ENCODE peak calls at places on chromosome 15, in four cellular contexts. C, G, U and I are unnamed samples.

GRCh38 chr15:63532307-63532744 is 27.9 kb downstream of the USP3 start:
- DNase-seq in C (no peak), G (no peak), U (no peak), I (no peak)

GRCh38 chr15:75753145-75753544 is 40.5 kb upstream of the CSPG4 start:
- DNase-seq in C (no peak), G (no peak), U (no peak), I (no peak)

GRCh38 chr15:68421798-68422402 is 10.1 kb downstream of the ITGA11 start:
- DNase-seq in C (no peak), G (no peak), U (no peak), I (no peak)

GRCh38 chr15:40106203-40107161 is 2.2 kb downstream of the BMF start:
- DNase-seq in C (peak), G (peak), U (no peak), I (peak)

GRCh38 chr15:20352241-20353200 is 189.1 kb downstream of the GOLGA6L6 start:
- DNase-seq in C (peak), G (no peak), U (no peak), I (no peak)

GRCh38 chr15:79352206-79352605 is 41.3 kb downstream of the TMED3 start:
- DNase-seq in C (no peak), G (no peak), U (no peak), I (no peak)

GRCh38 chr15:56672721-56673120 is 60.6 kb downstream of the ZNF280D start:
- DNase-seq in C (no peak), G (no peak), U (no peak), I (no peak)

GRCh38 chr15:40454904-40455391 is 14.2 kb downstream of the BAHD1 start:
- DNase-seq in C (no peak), G (no peak), U (no peak), I (no peak)

GRCh38 chr15:90232941-90233700 is 620 bp downstream of the CIB1 start:
- DNase-seq in C (peak), G (peak), U (peak), I (peak)

GRCh38 chr15:67784057-67784781 is 41.1 kb upstream of the SKOR1 start:
- DNase-seq in C (no peak), G (no peak), U (no peak), I (no peak)

GRCh38 chr15:68469162-68470048 is 37.4 kb upstream of the ITGA11 start:
- DNase-seq in C (no peak), G (no peak), U (no peak), I (no peak)

GRCh38 chr15:44385344-44385942 is 42.0 kb upstream of the CTDSPL2 start:
- DNase-seq in C (no peak), G (no peak), U (no peak), I (no peak)
- TF ChIP-seq POLR2A in C (no peak), G (no peak), U (no peak), I (no peak)

DNA sequence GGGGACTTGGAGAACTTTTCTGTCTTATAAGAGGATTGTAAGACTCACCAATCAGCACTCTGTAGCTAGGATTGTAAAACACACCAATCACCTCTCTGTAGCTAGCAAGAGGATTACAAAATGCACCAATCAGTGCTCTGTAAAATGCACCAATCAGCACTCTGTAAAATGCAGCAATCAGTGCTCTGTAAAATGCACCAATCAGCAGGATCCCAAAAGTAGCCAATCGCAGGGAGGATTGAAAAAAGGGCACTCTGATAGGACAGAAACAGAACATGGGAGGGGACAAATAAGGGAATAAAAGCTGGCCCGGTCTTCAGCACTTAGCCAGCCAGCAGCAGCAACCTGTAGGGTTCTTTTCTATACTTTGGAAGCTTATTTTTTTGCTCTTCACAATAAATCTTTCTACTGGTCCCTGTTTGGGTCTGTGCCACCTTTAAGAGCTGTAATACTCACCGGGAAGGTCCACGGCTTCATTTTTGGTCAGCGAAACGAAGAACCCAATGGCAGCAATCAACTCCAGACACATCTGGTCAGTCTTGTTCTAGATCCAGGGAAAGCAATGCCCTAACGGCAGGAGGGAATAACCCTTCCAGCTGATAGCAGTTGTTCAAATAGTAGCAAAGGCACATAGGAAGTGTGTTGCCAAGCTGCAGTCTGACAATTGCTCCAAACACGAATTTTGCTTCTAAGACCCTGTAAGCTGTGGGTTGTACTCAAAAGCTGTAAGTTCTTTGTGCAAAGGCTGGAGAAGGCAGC is 135.6 kb downstream of the TJP1 start:
- DNase-seq in C (no peak), G (peak), U (no peak), I (no peak)
- TF ChIP-seq POLR2A in C (no peak), G (no peak), U (no peak), I (no peak)

DNA sequence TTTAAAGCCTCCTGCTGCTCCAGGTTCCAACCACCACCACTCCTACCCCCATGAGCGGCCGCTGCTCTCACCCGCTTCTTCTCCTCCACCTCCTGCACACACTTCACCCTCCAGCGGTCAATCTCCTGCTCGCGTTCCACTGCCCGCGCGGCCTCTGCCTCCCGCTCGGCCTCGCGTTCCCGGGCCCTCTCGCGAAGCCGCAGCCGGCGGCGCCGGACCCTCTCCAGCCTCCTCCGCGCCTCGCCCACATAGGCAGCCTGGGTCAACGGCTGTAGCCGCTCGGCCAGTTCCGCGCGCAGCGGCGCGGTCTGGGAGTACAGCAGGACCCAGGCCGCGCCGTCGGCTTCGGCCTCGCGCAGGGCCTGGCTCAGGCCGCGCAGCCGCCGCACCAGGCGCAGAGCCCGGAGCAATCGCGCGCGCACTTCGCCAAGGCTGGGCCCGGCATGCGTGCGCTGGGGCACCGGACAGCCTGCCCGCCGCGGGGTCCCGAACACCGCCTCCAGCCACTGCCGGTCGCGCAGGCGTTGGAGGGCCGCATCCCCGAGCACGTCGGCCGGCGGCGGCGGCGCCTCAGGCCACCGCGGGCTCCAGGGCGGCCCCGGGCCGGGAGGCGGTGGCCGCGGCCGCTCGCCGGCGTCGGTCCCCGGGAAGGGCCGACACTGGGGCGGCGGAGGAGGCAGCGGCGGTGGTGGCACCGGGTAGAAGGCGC is 613 bp downstream of the PDCD7 start:
- DNase-seq in C (no peak), G (peak), U (no peak), I (peak)
- TF ChIP-seq POLR2A in C (no peak), G (no peak), U (no peak), I (no peak)

DNA sequence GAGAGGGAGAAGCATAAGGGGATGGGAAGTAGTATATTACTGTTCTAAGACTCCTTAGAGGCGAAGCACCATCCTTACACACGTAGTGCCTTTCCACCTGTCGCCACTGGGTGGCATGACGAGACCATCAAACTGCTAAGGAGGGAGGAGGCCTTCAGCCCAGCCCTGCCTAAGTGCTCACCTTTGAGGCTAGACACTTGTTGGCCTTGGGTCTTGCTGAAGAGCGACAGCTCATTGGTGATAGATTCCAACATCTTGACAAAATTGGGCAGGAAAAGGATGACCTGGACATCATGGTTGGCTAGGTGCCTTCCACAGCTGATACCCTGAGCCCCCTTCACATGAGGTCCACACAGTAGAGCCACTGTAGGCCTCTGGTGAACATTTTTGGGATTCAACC is 19.6 kb downstream of the CLK3 start:
- DNase-seq in C (no peak), G (peak), U (no peak), I (peak)
- TF ChIP-seq POLR2A in C (no peak), G (no peak), U (no peak), I (no peak)